ENCODE peak calls at places on chromosomes 6 and 20, in five cellular contexts. X is mesenchymal stem cell, P is trophoblast cell, U is neuronal stem cell, E is H1. F is an unnamed sample.

GRCh38 chr20:15917333-15917732 is 655.9 kb downstream of the KIF16B start:
- DNase-seq in X (no peak), P (peak), U (no peak), E (no peak), F (no peak)

GRCh38 chr20:4141616-4142240 is 126.4 kb upstream of the RNF24 start:
- DNase-seq in X (no peak), P (no peak), U (no peak), E (no peak), F (no peak)

GRCh38 chr20:11719153-11719552 is 198.5 kb upstream of the BTBD3 start:
- DNase-seq in X (no peak), P (no peak), U (no peak), E (peak), F (peak)

GRCh38 chr20:2086177-2086979 is 15.2 kb upstream of the STK35 start:
- DNase-seq in X (no peak), P (no peak), U (no peak), E (no peak), F (no peak)

GRCh38 chr6:25248100-25248499 is 31.1 kb upstream of the CARMIL1 start:
- DNase-seq in X (no peak), P (no peak), U (no peak), E (no peak), F (no peak)

GRCh38 chr20:21781446-21782075 is 76.1 kb downstream of the PAX1 start:
- DNase-seq in X (no peak), P (no peak), U (no peak), E (no peak), F (peak)

GRCh38 chr20:40333591-40333990 is 355.4 kb downstream of the MAFB start:
- DNase-seq in X (no peak), P (no peak), U (no peak), E (no peak), F (no peak)

GRCh38 chr20:63977392-63978276 is 1.8 kb downstream of the SAMD10 start:
- DNase-seq in X (peak), P (no peak), U (no peak), E (no peak), F (peak)

GRCh38 chr20:33647603-33648395 is 14.3 kb upstream of the C20orf144 start:
- DNase-seq in X (no peak), P (no peak), U (no peak), E (no peak), F (no peak)

GRCh38 chr6:3869632-3870527 is 20.7 kb downstream of the FAM50B start:
- DNase-seq in X (no peak), P (peak), U (no peak), E (no peak), F (no peak)

GRCh38 chr6:135008072-135008940 is 46.3 kb downstream of the HBS1L start:
- DNase-seq in X (no peak), P (no peak), U (no peak), E (no peak), F (no peak)

GRCh38 chr20:2140561-2140960 is 38.9 kb downstream of the STK35 start:
- DNase-seq in X (peak), P (no peak), U (no peak), E (no peak), F (no peak)

GRCh38 chr6:158255280-158255973 is 56.8 kb upstream of the TULP4 start:
- DNase-seq in X (peak), P (no peak), U (no peak), E (no peak), F (no peak)

GRCh38 chr6:25279748-25280616 is 808 bp downstream of the CARMIL1 start:
- DNase-seq in X (peak), P (peak), U (peak), E (peak), F (peak)

GRCh38 chr6:63975685-63976084 is 340.1 kb downstream of the PHF3 start:
- DNase-seq in X (peak), P (no peak), U (no peak), E (no peak), F (no peak)

DNA sequence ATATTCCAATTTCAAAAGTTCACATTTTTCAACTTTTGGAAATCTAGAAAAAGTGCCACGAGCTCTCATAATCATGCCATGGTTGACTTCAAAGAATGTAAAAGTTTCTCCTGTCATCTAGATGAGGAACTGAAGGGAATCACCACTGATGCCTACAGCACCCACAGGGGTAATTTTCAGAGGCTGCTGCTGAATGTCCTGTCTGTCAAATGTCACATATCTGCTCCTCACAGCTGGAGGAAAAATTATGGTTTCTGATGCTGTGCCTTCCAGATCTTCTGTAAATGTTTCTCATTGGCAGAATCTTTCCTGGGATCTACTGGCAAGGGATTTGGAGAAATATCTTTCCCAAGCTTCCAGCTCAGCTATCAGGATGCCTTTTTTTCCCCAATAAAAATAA is 32.5 kb upstream of the TRERF1 start:
- DNase-seq in X (no peak), P (no peak), U (no peak), E (no peak), F (no peak)
- H2BK12ac ChIP-seq in X (no peak), P (no peak), U (no peak), E (no peak), F (no peak)

GRCh38 chr20:18165553-18165952 is 27.9 kb downstream of the KAT14 start:
- DNase-seq in X (no peak), P (no peak), U (no peak), E (no peak), F (no peak)

GRCh38 chr20:18166241-18166881 is 28.7 kb downstream of the KAT14 start:
- DNase-seq in X (no peak), P (no peak), U (no peak), E (no peak), F (no peak)

GRCh38 chr20:18166939-18167338 is 29.3 kb downstream of the KAT14 start:
- DNase-seq in X (no peak), P (no peak), U (no peak), E (no peak), F (no peak)

DNA sequence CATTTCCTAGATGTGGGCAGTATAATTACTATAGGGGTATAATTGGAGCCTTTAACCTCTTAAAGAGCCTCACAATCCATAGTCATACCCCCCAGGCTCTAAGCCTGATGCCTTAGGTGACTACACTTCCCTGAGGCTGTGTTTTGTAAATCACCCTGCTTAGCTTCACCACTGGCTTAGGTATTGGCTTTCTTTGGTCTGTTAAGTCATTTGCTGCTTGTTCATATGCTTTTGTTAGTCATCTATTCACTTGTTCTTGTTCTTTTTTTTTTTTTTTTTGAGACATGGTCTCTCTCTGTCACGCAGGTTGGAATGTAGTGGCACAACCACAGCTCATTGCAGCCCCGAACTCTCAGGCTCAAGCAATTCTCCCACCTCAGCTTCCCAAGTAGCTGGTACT is 26.7 kb downstream of the KAT14 start:
- DNase-seq in X (no peak), P (peak), U (no peak), E (no peak), F (no peak)
- H2BK12ac ChIP-seq in X (no peak), P (no peak), U (no peak), E (no peak), F (no peak)

GRCh38 chr20:32157611-32158010 is 48.1 kb downstream of the TM9SF4 start:
- DNase-seq in X (no peak), P (no peak), U (no peak), E (no peak), F (no peak)
- H2BK12ac ChIP-seq in X (no peak), P (no peak), U (no peak), E (no peak), F (no peak)

GRCh38 chr6:110101885-110102284 is 77.6 kb downstream of the WASF1 start:
- DNase-seq in X (no peak), P (no peak), U (no peak), E (no peak), F (peak)
- H2BK12ac ChIP-seq in X (no peak), P (no peak), U (no peak), E (no peak), F (no peak)

DNA sequence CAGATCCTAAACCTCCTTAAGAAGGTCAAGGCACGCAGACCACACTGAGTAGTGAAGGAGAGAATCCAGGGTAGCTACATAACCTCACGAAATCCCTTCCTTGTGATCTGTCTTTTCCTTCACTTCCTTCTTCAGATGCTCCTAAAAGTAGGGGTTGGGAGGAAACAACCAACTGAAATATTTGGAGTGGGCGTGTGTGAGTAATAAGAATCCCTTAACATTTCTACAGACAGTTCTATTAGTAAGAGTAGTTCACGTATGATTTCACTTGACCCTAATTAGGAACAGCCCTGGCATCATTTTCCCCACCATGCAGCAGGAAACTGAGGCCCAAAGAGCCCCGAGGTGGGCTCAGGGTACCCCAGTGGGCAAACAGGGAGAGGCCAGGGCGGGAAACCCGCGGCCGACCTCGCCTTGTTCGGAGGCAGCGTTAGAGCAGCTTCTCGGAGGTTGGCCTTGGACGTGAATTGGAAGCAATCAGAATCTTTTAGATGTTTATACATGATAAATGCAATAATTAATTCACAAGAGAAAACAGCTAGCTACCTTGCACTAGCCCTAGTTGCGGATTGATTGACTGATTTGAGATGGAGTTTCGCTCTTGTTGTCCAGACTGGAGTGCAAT is 857 bp upstream of the RAE1 start:
- DNase-seq in X (no peak), P (no peak), U (no peak), E (no peak), F (no peak)
- H2BK12ac ChIP-seq in X (no peak), P (no peak), U (no peak), E (no peak), F (no peak)

GRCh38 chr6:43604174-43604573 is 24.9 kb downstream of the GTPBP2 start:
- DNase-seq in X (no peak), P (no peak), U (no peak), E (no peak), F (no peak)
- H2BK12ac ChIP-seq in X (no peak), P (no peak), U (no peak), E (no peak), F (no peak)